ENCODE peak calls at places on chromosomes 5 and 9, in seven cellular contexts. One of them, this sample, is unnamed.

GRCh38 chr5:133704411-133704810 is 92.1 kb upstream of the FSTL4 start:
- DNase-seq in mesenchymal stem cell: no peak
- DNase-seq in trophoblast cell: no peak
- DNase-seq in mesendoderm: peak; percentile 9
- DNase-seq in H9: peak; percentile 20
- DNase-seq in neuronal stem cell: no peak
- DNase-seq in IMR-90: no peak
- DNase-seq in this sample: no peak

GRCh38 chr9:73847536-73847935 is 649.6 kb upstream of the RORB start:
- DNase-seq in mesendoderm: peak; percentile 77
- DNase-seq in IMR-90: no peak
- DNase-seq in mesenchymal stem cell: no peak
- DNase-seq in neuronal stem cell: no peak
- DNase-seq in trophoblast cell: no peak
- DNase-seq in H9: peak; percentile 30
- DNase-seq in this sample: no peak

GRCh38 chr9:133148351-133149129 is 15.2 kb downstream of the GBGT1 start:
- DNase-seq in mesenchymal stem cell: peak; percentile 67
- DNase-seq in trophoblast cell: peak; percentile 41
- DNase-seq in H9: no peak
- DNase-seq in neuronal stem cell: peak; percentile 31
- DNase-seq in mesendoderm: peak; percentile 50
- DNase-seq in IMR-90: peak; percentile 38
- DNase-seq in this sample: no peak

GRCh38 chr5:42599106-42599505 is 157.5 kb upstream of the CCDC152 start:
- DNase-seq in neuronal stem cell: no peak
- DNase-seq in mesendoderm: no peak
- DNase-seq in mesenchymal stem cell: no peak
- DNase-seq in IMR-90: no peak
- DNase-seq in H9: no peak
- DNase-seq in trophoblast cell: no peak
- DNase-seq in this sample: no peak

GRCh38 chr5:142821733-142822487 is 51.7 kb downstream of the ARHGAP26 start:
- DNase-seq in H9: no peak
- DNase-seq in mesendoderm: no peak
- DNase-seq in trophoblast cell: peak; percentile 38
- DNase-seq in mesenchymal stem cell: peak; percentile 82
- DNase-seq in neuronal stem cell: no peak
- DNase-seq in IMR-90: peak; percentile 93
- DNase-seq in this sample: no peak

GRCh38 chr9:114315723-114316363 is 7.1 kb upstream of the ORM1 start:
- DNase-seq in IMR-90: no peak
- DNase-seq in trophoblast cell: no peak
- DNase-seq in mesendoderm: no peak
- DNase-seq in mesenchymal stem cell: no peak
- DNase-seq in neuronal stem cell: no peak
- DNase-seq in H9: no peak
- DNase-seq in this sample: no peak

GRCh38 chr9:70049672-70050271 is 6.1 kb downstream of the MAMDC2 start:
- DNase-seq in mesenchymal stem cell: peak; percentile 25
- DNase-seq in neuronal stem cell: no peak
- DNase-seq in mesendoderm: no peak
- DNase-seq in H9: no peak
- DNase-seq in trophoblast cell: no peak
- DNase-seq in IMR-90: peak; percentile 55
- DNase-seq in this sample: peak; percentile 37

GRCh38 chr5:133274597-133274935 is 222.8 kb downstream of the HSPA4 start:
- DNase-seq in H9: no peak
- DNase-seq in neuronal stem cell: peak; percentile 48
- DNase-seq in mesenchymal stem cell: no peak
- DNase-seq in mesendoderm: no peak
- DNase-seq in IMR-90: no peak
- DNase-seq in trophoblast cell: no peak
- DNase-seq in this sample: no peak

GRCh38 chr9:122821278-122821952 is 7.0 kb downstream of the PDCL start:
- DNase-seq in IMR-90: peak; percentile 62
- DNase-seq in trophoblast cell: no peak
- DNase-seq in mesenchymal stem cell: peak; percentile 62
- DNase-seq in H9: no peak
- DNase-seq in mesendoderm: no peak
- DNase-seq in neuronal stem cell: no peak
- DNase-seq in this sample: no peak

GRCh38 chr9:94895668-94896067 is 169.2 kb downstream of the AOPEP start:
- DNase-seq in mesendoderm: no peak
- DNase-seq in mesenchymal stem cell: no peak
- DNase-seq in trophoblast cell: no peak
- DNase-seq in neuronal stem cell: no peak
- DNase-seq in IMR-90: no peak
- DNase-seq in H9: no peak
- DNase-seq in this sample: peak; percentile 13

GRCh38 chr9:137278061-137278912 is 761 bp downstream of the TOR4A start:
- DNase-seq in trophoblast cell: no peak
- DNase-seq in mesendoderm: no peak
- DNase-seq in H9: peak; percentile 60
- DNase-seq in mesenchymal stem cell: no peak
- DNase-seq in IMR-90: no peak
- DNase-seq in neuronal stem cell: no peak
- DNase-seq in this sample: no peak

GRCh38 chr9:70080481-70081119 is 37.0 kb downstream of the MAMDC2 start:
- DNase-seq in neuronal stem cell: no peak
- DNase-seq in IMR-90: peak; percentile 74
- DNase-seq in H9: no peak
- DNase-seq in mesenchymal stem cell: peak; percentile 93
- DNase-seq in trophoblast cell: no peak
- DNase-seq in mesendoderm: peak; percentile 54
- DNase-seq in this sample: no peak

GRCh38 chr5:150590979-150591411 is 49.5 kb upstream of the SYNPO start:
- DNase-seq in mesenchymal stem cell: no peak
- DNase-seq in H9: no peak
- DNase-seq in trophoblast cell: no peak
- DNase-seq in IMR-90: no peak
- DNase-seq in neuronal stem cell: peak; percentile 23
- DNase-seq in mesendoderm: peak; percentile 86
- DNase-seq in this sample: no peak

GRCh38 chr5:136058031-136058971 is 29.5 kb downstream of the TGFBI start:
- DNase-seq in IMR-90: peak; percentile 100
- DNase-seq in mesenchymal stem cell: peak; percentile 100
- DNase-seq in H9: peak; percentile 60
- DNase-seq in mesendoderm: peak; percentile 93
- DNase-seq in trophoblast cell: peak; percentile 92
- DNase-seq in neuronal stem cell: no peak
- DNase-seq in this sample: no peak

GRCh38 chr5:62473209-62473608 is 60.6 kb downstream of the IPO11 start:
- DNase-seq in trophoblast cell: no peak
- DNase-seq in IMR-90: peak; percentile 46
- DNase-seq in H9: no peak
- DNase-seq in mesenchymal stem cell: peak; percentile 28
- DNase-seq in mesendoderm: no peak
- DNase-seq in neuronal stem cell: no peak
- DNase-seq in this sample: no peak

GRCh38 chr5:96868603-96869371 is 7.5 kb upstream of the ERAP2 start:
- DNase-seq in trophoblast cell: peak; percentile 37
- DNase-seq in mesendoderm: peak; percentile 81
- DNase-seq in H9: no peak
- DNase-seq in IMR-90: peak; percentile 82
- DNase-seq in mesenchymal stem cell: peak; percentile 72
- DNase-seq in neuronal stem cell: peak; percentile 30
- DNase-seq in this sample: no peak

GRCh38 chr5:68962632-68963484 is 131.0 kb upstream of the SLC30A5 start:
- DNase-seq in mesenchymal stem cell: peak; percentile 71
- DNase-seq in mesendoderm: peak; percentile 69
- DNase-seq in neuronal stem cell: peak; percentile 46
- DNase-seq in trophoblast cell: peak; percentile 39
- DNase-seq in IMR-90: peak; percentile 52
- DNase-seq in H9: peak; percentile 75
- DNase-seq in this sample: peak; percentile 29

GRCh38 chr9:127910613-127911205 is 6.1 kb downstream of the ST6GALNAC4 start:
- DNase-seq in neuronal stem cell: no peak
- DNase-seq in trophoblast cell: no peak
- DNase-seq in IMR-90: peak; percentile 47
- DNase-seq in mesendoderm: peak; percentile 59
- DNase-seq in mesenchymal stem cell: no peak
- DNase-seq in H9: no peak
- DNase-seq in this sample: no peak

GRCh38 chr5:122774861-122775712 is at the start of gene SNX2:
- DNase-seq in mesenchymal stem cell: peak; percentile 83
- DNase-seq in IMR-90: peak; percentile 76
- DNase-seq in trophoblast cell: peak; percentile 86
- DNase-seq in H9: peak; percentile 93
- DNase-seq in neuronal stem cell: peak; percentile 83
- DNase-seq in mesendoderm: peak; percentile 95
- DNase-seq in this sample: peak; percentile 61

GRCh38 chr9:128442150-128442549 is 13.7 kb upstream of the ODF2 start:
- DNase-seq in neuronal stem cell: no peak
- DNase-seq in IMR-90: no peak
- DNase-seq in mesendoderm: no peak
- DNase-seq in H9: no peak
- DNase-seq in mesenchymal stem cell: no peak
- DNase-seq in trophoblast cell: no peak
- DNase-seq in this sample: no peak

GRCh38 chr9:87564111-87564510 is 66.4 kb downstream of the DAPK1 start:
- DNase-seq in H9: no peak
- DNase-seq in neuronal stem cell: no peak
- DNase-seq in IMR-90: no peak
- DNase-seq in mesenchymal stem cell: peak; percentile 44
- DNase-seq in mesendoderm: no peak
- DNase-seq in trophoblast cell: peak; percentile 52
- DNase-seq in this sample: no peak

GRCh38 chr9:136572003-136572595 is 26.3 kb upstream of the NOTCH1 start:
- DNase-seq in mesenchymal stem cell: peak; percentile 72
- DNase-seq in mesendoderm: peak; percentile 99
- DNase-seq in H9: peak; percentile 97
- DNase-seq in IMR-90: peak; percentile 77
- DNase-seq in trophoblast cell: no peak
- DNase-seq in neuronal stem cell: peak; percentile 97
- DNase-seq in this sample: peak; percentile 88

GRCh38 chr9:107213561-107214028 is 69.5 kb upstream of the RAD23B start:
- DNase-seq in IMR-90: peak; percentile 94
- DNase-seq in mesenchymal stem cell: peak; percentile 98
- DNase-seq in neuronal stem cell: no peak
- DNase-seq in mesendoderm: peak; percentile 91
- DNase-seq in trophoblast cell: peak; percentile 58
- DNase-seq in H9: no peak
- DNase-seq in this sample: no peak

DNA sequence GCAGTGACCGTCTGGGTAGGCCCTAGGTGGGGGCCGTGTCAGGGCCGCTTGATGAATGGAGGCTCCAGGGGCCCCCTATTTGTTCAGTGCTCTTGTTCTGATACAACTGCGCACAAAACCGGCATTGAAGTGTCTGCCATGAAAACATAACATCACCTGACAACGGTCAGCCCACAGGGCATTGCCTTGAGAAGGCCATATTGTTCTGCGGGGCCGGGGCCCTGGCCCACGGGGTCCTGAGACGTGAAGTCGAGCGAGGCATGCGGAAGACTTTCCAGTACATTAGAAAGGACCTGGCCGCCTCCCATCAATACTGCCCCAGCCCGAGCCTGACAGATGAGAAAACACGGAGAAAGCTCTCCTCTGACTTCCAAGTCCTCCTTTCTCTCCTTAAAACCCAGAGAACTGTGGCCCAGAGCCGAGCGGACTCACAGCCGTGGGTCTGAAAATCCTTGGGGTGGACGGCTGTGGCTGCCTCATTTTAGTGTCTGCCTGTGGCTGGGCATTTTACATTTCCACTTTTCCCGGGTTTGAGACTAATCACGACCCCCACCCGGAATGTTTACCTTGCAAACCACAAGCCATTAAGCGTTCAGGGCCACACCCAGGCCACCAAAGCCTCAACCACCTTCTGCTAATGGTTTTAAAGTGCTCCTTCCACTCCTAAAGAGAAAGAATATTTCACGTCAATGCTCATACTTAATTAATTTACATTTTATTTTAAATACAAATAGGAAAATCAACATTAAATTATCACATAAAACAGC is 391.0 kb upstream of the IRX2 start:
- DNase-seq in mesendoderm: no peak
- DNase-seq in IMR-90: no peak
- DNase-seq in H9: no peak
- DNase-seq in neuronal stem cell: no peak
- DNase-seq in mesenchymal stem cell: no peak
- DNase-seq in trophoblast cell: no peak
- DNase-seq in this sample: no peak
- H3K4ac ChIP-seq in mesendoderm: no peak overlapping the region
- H3K4ac ChIP-seq in IMR-90: no peak overlapping the region
- H3K4ac ChIP-seq in H9: no peak overlapping the region
- H3K4ac ChIP-seq in neuronal stem cell: no peak overlapping the region
- H3K4ac ChIP-seq in mesenchymal stem cell: no peak overlapping the region
- H3K4ac ChIP-seq in trophoblast cell: no peak overlapping the region
- H3K4ac ChIP-seq in this sample: no peak overlapping the region

DNA sequence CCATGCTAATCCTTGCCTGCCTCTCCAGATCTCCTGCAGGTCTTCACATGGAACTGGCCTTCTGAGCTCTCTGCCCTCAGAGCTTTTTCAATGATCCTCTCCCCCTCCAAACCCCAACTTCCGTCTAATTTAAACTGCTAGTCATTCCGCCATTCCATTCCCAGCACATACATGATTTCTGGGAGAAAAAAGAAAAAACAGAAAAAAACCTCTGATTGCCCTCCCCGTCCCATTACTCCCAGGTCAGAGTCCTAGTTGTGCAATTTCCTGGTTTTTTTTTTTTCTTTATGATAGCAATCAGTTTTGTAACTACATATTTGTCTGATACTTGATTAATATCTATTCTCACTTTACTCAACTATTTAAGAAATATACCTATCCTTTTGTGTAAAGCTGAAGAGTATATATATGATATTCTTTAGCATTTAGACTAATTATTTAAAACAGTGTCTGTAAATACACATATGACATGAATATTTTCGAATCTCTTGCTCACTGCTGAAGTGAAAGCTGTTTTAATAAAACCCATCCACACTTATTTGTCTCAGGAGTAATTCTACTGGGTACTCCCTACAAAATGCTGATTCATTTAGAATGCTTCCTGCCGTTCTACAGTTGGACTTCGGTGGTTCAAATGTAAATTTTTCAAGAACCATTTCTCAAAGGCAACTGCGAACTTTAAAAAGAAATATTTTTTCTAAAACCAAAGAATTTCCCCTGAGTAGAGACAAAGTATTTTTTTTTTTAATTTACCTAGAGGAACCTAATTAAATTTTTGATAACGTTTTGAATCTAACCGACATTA is 1.5 kb downstream of the HINT1 start:
- DNase-seq in IMR-90: peak; percentile 45
- DNase-seq in mesendoderm: peak; percentile 16
- DNase-seq in neuronal stem cell: no peak
- DNase-seq in trophoblast cell: peak; percentile 4
- DNase-seq in mesenchymal stem cell: peak; percentile 47
- DNase-seq in H9: no peak
- DNase-seq in this sample: no peak
- H3K4ac ChIP-seq in IMR-90: peak overlapping the region; percentile 52
- H3K4ac ChIP-seq in mesendoderm: no peak overlapping the region
- H3K4ac ChIP-seq in neuronal stem cell: no peak overlapping the region
- H3K4ac ChIP-seq in trophoblast cell: peak overlapping the region; percentile 91
- H3K4ac ChIP-seq in mesenchymal stem cell: no peak overlapping the region
- H3K4ac ChIP-seq in H9: no peak overlapping the region
- H3K4ac ChIP-seq in this sample: peak overlapping the region; percentile 21

GRCh38 chr5:169808118-169808581 is 171.1 kb downstream of the DOCK2 start:
- DNase-seq in mesendoderm: peak; percentile 77
- DNase-seq in trophoblast cell: no peak
- DNase-seq in neuronal stem cell: no peak
- DNase-seq in IMR-90: no peak
- DNase-seq in H9: peak; percentile 57
- DNase-seq in mesenchymal stem cell: no peak
- DNase-seq in this sample: peak; percentile 38
- H3K4ac ChIP-seq in mesendoderm: no peak overlapping the region
- H3K4ac ChIP-seq in trophoblast cell: no peak overlapping the region
- H3K4ac ChIP-seq in neuronal stem cell: no peak overlapping the region
- H3K4ac ChIP-seq in IMR-90: no peak overlapping the region
- H3K4ac ChIP-seq in H9: no peak overlapping the region
- H3K4ac ChIP-seq in mesenchymal stem cell: no peak overlapping the region
- H3K4ac ChIP-seq in this sample: peak overlapping the region; percentile 32

GRCh38 chr9:117286245-117286644 is 128.6 kb downstream of the ASTN2 start:
- DNase-seq in H9: no peak
- DNase-seq in trophoblast cell: no peak
- DNase-seq in IMR-90: no peak
- DNase-seq in neuronal stem cell: no peak
- DNase-seq in mesendoderm: no peak
- DNase-seq in mesenchymal stem cell: no peak
- DNase-seq in this sample: no peak
- H3K4ac ChIP-seq in H9: no peak overlapping the region
- H3K4ac ChIP-seq in trophoblast cell: no peak overlapping the region
- H3K4ac ChIP-seq in IMR-90: no peak overlapping the region
- H3K4ac ChIP-seq in neuronal stem cell: no peak overlapping the region
- H3K4ac ChIP-seq in mesendoderm: no peak overlapping the region
- H3K4ac ChIP-seq in mesenchymal stem cell: no peak overlapping the region
- H3K4ac ChIP-seq in this sample: no peak overlapping the region